ENCODE peak calls at places on chromosomes 12 and 14, in four cellular contexts. T is GM12878, C is K562, P is HepG2. F is an unnamed sample.

GRCh38 chr12:49094104-49094948 is at the start of gene DHH:
- DNase-seq in C (peak), P (no peak), T (no peak), F (peak)

GRCh38 chr12:79844693-79845092 is 90.2 kb downstream of the PPP1R12A start:
- DNase-seq in P (peak), T (no peak), C (peak), F (peak)

GRCh38 chr12:47636908-47637780 is 68.7 kb downstream of the RPAP3 start:
- DNase-seq in T (no peak), C (peak), P (peak), F (peak)

GRCh38 chr12:47946413-47947107 is 16.8 kb upstream of the TMEM106C start:
- DNase-seq in P (no peak), T (no peak), C (no peak), F (no peak)

GRCh38 chr12:104710940-104711725 is 247.0 kb downstream of the SLC41A2 start:
- DNase-seq in T (no peak), C (no peak), P (no peak), F (no peak)

GRCh38 chr14:68255697-68256178 is 436.2 kb downstream of the RAD51B start:
- DNase-seq in T (no peak), P (no peak), C (no peak), F (no peak)

GRCh38 chr14:34257505-34257904 is 204.5 kb downstream of the SPTSSA start:
- DNase-seq in T (no peak), C (no peak), P (no peak), F (no peak)

GRCh38 chr14:68444449-68445168 is 348.3 kb downstream of the ZFP36L1 start:
- DNase-seq in T (no peak), C (no peak), P (peak), F (no peak)

GRCh38 chr14:103372552-103373304 is 12.5 kb upstream of the MARK3 start:
- DNase-seq in C (peak), P (peak), T (no peak), F (peak)

GRCh38 chr12:109759076-109759420 is 45.4 kb downstream of the FAM222A start:
- DNase-seq in T (no peak), C (no peak), P (no peak), F (no peak)

GRCh38 chr12:32535260-32535999 is 136.1 kb downstream of the FGD4 start:
- DNase-seq in C (peak), T (no peak), P (peak), F (peak)

GRCh38 chr12:62737201-62737600 is 197.7 kb downstream of the PPM1H start:
- DNase-seq in C (no peak), T (no peak), P (no peak), F (no peak)

GRCh38 chr12:116164263-116164817 is 113.2 kb downstream of the MED13L start:
- DNase-seq in P (no peak), T (no peak), C (peak), F (no peak)

GRCh38 chr14:76277586-76278130 is 98.3 kb upstream of the ESRRB start:
- DNase-seq in T (no peak), C (no peak), P (no peak), F (no peak)

GRCh38 chr14:55686713-55687112 is 106.7 kb downstream of the KTN1 start:
- DNase-seq in T (no peak), C (no peak), P (no peak), F (no peak)

GRCh38 chr12:124713436-124714082 is 146.1 kb upstream of the NCOR2 start:
- DNase-seq in T (peak), P (no peak), C (no peak), F (no peak)

GRCh38 chr14:31842905-31843304 is 234.2 kb upstream of the ARHGAP5 start:
- DNase-seq in C (no peak), T (no peak), P (no peak), F (no peak)

GRCh38 chr14:31843361-31844091 is 233.6 kb upstream of the ARHGAP5 start:
- DNase-seq in C (no peak), T (no peak), P (no peak), F (no peak)
- H2AFZ ChIP-seq in C (no peak), T (no peak), P (no peak), F (no peak)

DNA sequence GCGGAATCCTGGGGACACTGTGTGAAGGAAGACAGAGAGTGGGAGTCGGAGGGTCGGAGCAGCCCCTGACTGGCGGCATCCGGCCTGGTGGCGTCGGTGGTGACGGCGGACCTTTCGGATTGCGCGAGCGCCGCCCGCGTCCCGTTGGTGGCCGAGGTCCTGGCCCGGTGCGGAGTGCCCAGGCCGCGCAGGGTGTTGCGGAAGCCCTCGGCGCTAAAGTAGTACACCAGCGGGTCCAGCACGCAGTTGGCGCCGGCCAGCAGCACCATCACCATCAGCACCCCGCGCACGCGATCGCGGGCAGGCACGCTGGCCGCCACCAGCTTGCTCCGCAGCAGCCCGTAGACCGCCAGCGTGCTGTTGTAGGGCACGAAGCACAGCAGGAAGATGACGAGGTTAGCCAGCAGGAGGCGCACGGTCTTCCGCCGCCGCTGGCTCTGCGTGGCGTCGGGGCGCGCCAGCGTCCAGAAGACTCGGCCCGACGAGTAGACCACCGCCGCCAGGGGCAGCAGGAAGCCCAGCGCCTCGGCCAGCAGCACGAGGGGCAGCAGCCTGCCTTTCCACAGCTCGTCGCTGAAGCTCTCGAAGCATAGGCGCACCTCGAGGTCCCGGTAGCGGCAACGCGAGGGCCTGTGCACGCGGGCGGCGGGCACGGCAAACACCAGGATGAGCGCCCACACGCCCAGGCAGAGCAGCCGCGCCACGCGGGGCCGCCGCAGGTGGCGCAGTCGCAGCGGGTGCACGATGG is 13.1 kb upstream of the CHD4 start:
- DNase-seq in T (no peak), C (no peak), P (no peak), F (peak)
- TF ChIP-seq JUNB in T (no peak), C (no peak), P (no peak), F (no peak)

GRCh38 chr12:45260481-45260824 is 44.6 kb downstream of the ANO6 start:
- DNase-seq in T (no peak), P (no peak), C (no peak), F (no peak)
- H3K4me2 ChIP-seq in T (no peak), P (peak), C (no peak), F (no peak)

GRCh38 chr12:64044171-64044570 is 177.9 kb downstream of the KICS2 start:
- DNase-seq in C (no peak), T (no peak), P (no peak), F (no peak)
- H2AFZ ChIP-seq in C (no peak), T (no peak), P (no peak), F (no peak)

GRCh38 chr12:106564678-106565329 is 18.0 kb upstream of the RFX4 start:
- DNase-seq in T (no peak), C (no peak), P (no peak), F (no peak)

DNA sequence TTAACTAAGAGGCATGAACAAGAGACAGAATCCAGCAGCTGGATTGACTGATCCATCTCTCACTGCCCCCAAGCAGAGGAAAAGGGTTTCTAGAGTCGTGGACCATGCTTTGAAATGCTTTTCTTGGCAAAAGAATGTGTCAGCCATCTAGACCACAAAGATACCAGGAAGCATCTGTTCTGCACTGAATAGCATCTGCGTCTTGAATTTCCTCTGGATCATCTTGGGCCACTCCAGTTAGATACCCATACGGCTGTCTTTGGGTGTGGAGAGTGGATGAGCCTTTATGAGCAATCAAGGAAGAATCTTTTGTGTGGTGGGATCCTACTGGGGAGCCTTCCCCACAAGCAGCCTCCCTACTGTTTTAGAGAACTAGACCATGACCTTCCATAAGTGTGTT is 16.0 kb upstream of the RFX4 start:
- DNase-seq in T (no peak), C (no peak), P (no peak), F (no peak)
- TF ChIP-seq JUNB in T (no peak), C (no peak), P (no peak), F (no peak)

GRCh38 chr12:83958997-83959396 is 953.6 kb downstream of the SLC6A15 start:
- DNase-seq in P (no peak), T (peak), C (no peak), F (no peak)
- H3K4me2 ChIP-seq in P (no peak), T (no peak), C (no peak), F (no peak)

F was measured in GM23338.